ENCODE peak calls at places on chromosomes 2 and 18, in five cellular contexts. T is neural crest cell, U is epithelial cell of esophagus, Y is cardiac fibroblast, H is posterior cingulate gyrus. M is an unnamed sample.

GRCh38 chr2:143758629-143759330 is 629.6 kb downstream of the ARHGAP15 start:
- DNase-seq in Y (no peak), T (no peak), H (no peak), U (peak), M (peak)

GRCh38 chr2:120983344-120983743 is 247.7 kb downstream of the GLI2 start:
- DNase-seq in H (no peak), U (peak), Y (no peak), T (no peak), M (no peak)

GRCh38 chr2:165505514-165505913 is 36.0 kb downstream of the CSRNP3 start:
- DNase-seq in Y (no peak), T (no peak), U (no peak), H (no peak), M (no peak)

GRCh38 chr2:190863946-190864345 is 16.7 kb upstream of the GLS start:
- DNase-seq in T (no peak), Y (no peak), H (no peak), U (no peak), M (peak)

GRCh38 chr2:150681120-150681796 is 193.8 kb upstream of the RND3 start:
- DNase-seq in U (peak), T (no peak), Y (peak), H (no peak), M (no peak)

GRCh38 chr2:11512431-11512830 is 21.4 kb upstream of the GREB1 start:
- DNase-seq in T (no peak), Y (no peak), H (no peak), U (no peak), M (peak)

GRCh38 chr2:201644001-201644400 is 698 bp upstream of the TMEM237 start:
- DNase-seq in T (no peak), Y (peak), U (peak), H (no peak), M (no peak)

GRCh38 chr2:96868555-96869280 is 1.2 kb downstream of the SEMA4C start:
- DNase-seq in T (peak), U (peak), Y (peak), H (peak), M (peak)

GRCh38 chr2:670637-671036 is 6.6 kb downstream of the TMEM18 start:
- DNase-seq in H (no peak), U (no peak), Y (no peak), T (no peak), M (no peak)

GRCh38 chr2:101474752-101475384 is at the start of gene RFX8:
- DNase-seq in H (peak), U (peak), T (no peak), Y (peak), M (no peak)

GRCh38 chr2:193141-193552 is 70.7 kb downstream of the SH3YL1 start:
- DNase-seq in H (peak), Y (no peak), T (no peak), U (no peak), M (no peak)

GRCh38 chr2:182949572-182950189 is 83.2 kb upstream of the FRZB start:
- DNase-seq in T (no peak), U (peak), H (no peak), Y (peak), M (no peak)

GRCh38 chr2:238835726-238836301 is 12.1 kb upstream of the TWIST2 start:
- DNase-seq in Y (no peak), U (no peak), T (no peak), H (no peak), M (no peak)

GRCh38 chr2:160156084-160156483 is 44.0 kb downstream of the ITGB6 start:
- DNase-seq in Y (peak), U (no peak), T (no peak), H (no peak), M (no peak)

GRCh38 chr2:179898873-179899272 is 37.5 kb upstream of the ZNF385B start:
- DNase-seq in U (peak), H (no peak), Y (peak), T (peak), M (no peak)

GRCh38 chr2:175931751-175932295 is 70.2 kb downstream of the LNPK start:
- DNase-seq in T (no peak), H (no peak), Y (peak), U (no peak), M (no peak)

GRCh38 chr18:48460929-48461583 is 51.9 kb upstream of the ZBTB7C start:
- DNase-seq in T (no peak), Y (no peak), H (no peak), U (peak), M (no peak)

GRCh38 chr2:63344575-63345284 is 243.5 kb downstream of the WDPCP start:
- DNase-seq in Y (no peak), U (peak), H (no peak), T (no peak), M (no peak)

GRCh38 chr18:59270689-59271257 is 2.5 kb downstream of the RAX start:
- DNase-seq in H (no peak), U (no peak), T (no peak), Y (no peak), M (no peak)

GRCh38 chr2:234671231-234671630 is 174.3 kb upstream of the ARL4C start:
- DNase-seq in T (no peak), Y (no peak), H (no peak), U (no peak), M (no peak)

GRCh38 chr2:27353762-27354596 is 2.6 kb downstream of the GTF3C2 start:
- DNase-seq in U (peak), H (no peak), Y (peak), T (no peak), M (no peak)

GRCh38 chr2:197919487-197919886 is 115.1 kb downstream of the PLCL1 start:
- DNase-seq in H (no peak), U (no peak), T (no peak), Y (peak), M (no peak)

GRCh38 chr2:30276455-30276911 is 45.1 kb downstream of the LBH start:
- DNase-seq in H (no peak), U (no peak), Y (no peak), T (no peak), M (no peak)

GRCh38 chr2:148860037-148860436 is 15.0 kb upstream of the KIF5C start:
- DNase-seq in Y (no peak), H (no peak), U (no peak), T (no peak), M (no peak)

GRCh38 chr2:19617251-19617650 is 258.8 kb upstream of the OSR1 start:
- DNase-seq in T (no peak), Y (no peak), U (peak), H (no peak), M (peak)

GRCh38 chr2:150911766-150912280 is 349.8 kb downstream of the RBM43 start:
- DNase-seq in T (no peak), U (peak), H (no peak), Y (peak), M (peak)

GRCh38 chr2:233823731-233824121 is 30.6 kb downstream of the HJURP start:
- DNase-seq in H (no peak), U (no peak), Y (no peak), T (no peak), M (no peak)

GRCh38 chr2:237725661-237726060 is 72.9 kb upstream of the RBM44 start:
- DNase-seq in T (no peak), U (peak), Y (no peak), H (no peak), M (no peak)

GRCh38 chr2:75564026-75564688 is 3.4 kb upstream of the EVA1A start:
- DNase-seq in Y (no peak), T (no peak), U (no peak), H (no peak), M (no peak)

GRCh38 chr2:9914384-9915065 is 37.0 kb upstream of the GRHL1 start:
- DNase-seq in H (no peak), T (no peak), U (peak), Y (peak), M (no peak)

GRCh38 chr2:15809504-15809903 is 130.8 kb upstream of the MYCN start:
- DNase-seq in U (no peak), H (no peak), Y (no peak), T (no peak), M (no peak)